ENCODE peak calls at places on chromosomes 13 and 19, in four cellular contexts. J, X, S and F are unnamed samples.

GRCh38 chr13:24842533-24843278 is 78.7 kb downstream of the RNF17 start:
- DNase-seq in J (no peak), X (no peak), S (no peak), F (no peak)

GRCh38 chr19:49342291-49342721 is 7.1 kb downstream of the CD37 start:
- DNase-seq in J (no peak), X (no peak), S (no peak), F (no peak)

GRCh38 chr13:93861818-93862217 is 617.7 kb downstream of the DCT start:
- DNase-seq in J (no peak), X (no peak), S (no peak), F (no peak)

GRCh38 chr13:23707674-23708073 is 137.5 kb downstream of the TNFRSF19 start:
- DNase-seq in J (no peak), X (no peak), S (no peak), F (no peak)

GRCh38 chr13:71249031-71249430 is 618.0 kb downstream of the DACH1 start:
- DNase-seq in J (no peak), X (no peak), S (no peak), F (no peak)

GRCh38 chr13:44692173-44692713 is 116.1 kb upstream of the TSC22D1 start:
- DNase-seq in J (no peak), X (no peak), S (no peak), F (no peak)

GRCh38 chr19:32018014-32018413 is 327.4 kb upstream of the ZNF507 start:
- DNase-seq in J (no peak), X (peak), S (no peak), F (no peak)

GRCh38 chr19:3923096-3923758 is 9.6 kb upstream of the NMRK2 start:
- DNase-seq in J (no peak), X (no peak), S (no peak), F (no peak)

GRCh38 chr19:19866599-19867248 is 1.0 kb downstream of the ZNF253 start:
- DNase-seq in J (peak), X (peak), S (peak), F (no peak)

GRCh38 chr13:51895906-51896888 is 34.4 kb downstream of the CCDC70 start:
- DNase-seq in J (peak), X (peak), S (no peak), F (peak)

GRCh38 chr19:41997121-41997850 is 3.3 kb upstream of the ATP1A3 start:
- DNase-seq in J (peak), X (peak), S (no peak), F (no peak)

GRCh38 chr13:59780058-59780457 is 383.7 kb downstream of the DIAPH3 start:
- DNase-seq in J (no peak), X (no peak), S (no peak), F (no peak)

GRCh38 chr19:47228937-47229673 is 1.9 kb downstream of the BBC3 start:
- DNase-seq in J (no peak), X (peak), S (no peak), F (no peak)

GRCh38 chr13:36030670-36031331 is 100.4 kb downstream of the DCLK1 start:
- DNase-seq in J (no peak), X (peak), S (no peak), F (no peak)

GRCh38 chr13:27857271-27857670 is 62.5 kb upstream of the PDX1 start:
- DNase-seq in J (no peak), X (no peak), S (peak), F (peak)

GRCh38 chr13:49023441-49023840 is 47.7 kb downstream of the FNDC3A start:
- DNase-seq in J (no peak), X (no peak), S (no peak), F (no peak)

GRCh38 chr19:41445575-41445974 is 2.6 kb downstream of the ERICH4 start:
- DNase-seq in J (no peak), X (no peak), S (no peak), F (no peak)

GRCh38 chr13:109835321-109835720 is 48.9 kb upstream of the IRS2 start:
- DNase-seq in J (no peak), X (no peak), S (peak), F (no peak)

GRCh38 chr13:51585234-51585672 is 991 bp downstream of the WDFY2 start:
- DNase-seq in J (no peak), X (no peak), S (no peak), F (no peak)

GRCh38 chr13:83121904-83122303 is 760.4 kb downstream of the SLITRK1 start:
- DNase-seq in J (no peak), X (no peak), S (no peak), F (peak)

GRCh38 chr13:55517312-55517711 is 1623.4 kb upstream of the PRR20A start:
- DNase-seq in J (no peak), X (no peak), S (no peak), F (no peak)

GRCh38 chr19:33724723-33725060 is 72.0 kb upstream of the KCTD15 start:
- DNase-seq in J (no peak), X (no peak), S (no peak), F (no peak)

GRCh38 chr19:13057744-13058143 is 44.9 kb downstream of the LYL1 start:
- DNase-seq in J (no peak), X (no peak), S (no peak), F (no peak)

GRCh38 chr19:42270346-42271044 is 1.4 kb downstream of the CIC start:
- DNase-seq in J (no peak), X (peak), S (no peak), F (no peak)

GRCh38 chr19:47813304-47813994 is 8.3 kb upstream of the CRX start:
- DNase-seq in J (peak), X (peak), S (peak), F (peak)

GRCh38 chr13:55000844-55001243 is 1972.2 kb downstream of the OLFM4 start:
- DNase-seq in J (no peak), X (no peak), S (no peak), F (no peak)

GRCh38 chr13:23899555-23899954 is 2.3 kb upstream of the C1QTNF9B start:
- DNase-seq in J (no peak), X (peak), S (peak), F (no peak)

GRCh38 chr19:38255759-38256052 is 468 bp downstream of the PPP1R14A start:
- DNase-seq in J (no peak), X (no peak), S (no peak), F (no peak)

GRCh38 chr13:24982333-24982999 is 113.5 kb upstream of the PABPC3 start:
- DNase-seq in J (no peak), X (no peak), S (no peak), F (peak)

GRCh38 chr13:75181906-75182305 is 300.1 kb downstream of the TBC1D4 start:
- DNase-seq in J (no peak), X (no peak), S (no peak), F (no peak)

GRCh38 chr13:79645569-79645968 is 164.6 kb downstream of the NDFIP2 start:
- DNase-seq in J (no peak), X (no peak), S (no peak), F (no peak)

GRCh38 chr13:87498681-87499080 is 172.5 kb upstream of the SLITRK5 start:
- DNase-seq in J (no peak), X (no peak), S (no peak), F (no peak)

GRCh38 chr19:50387176-50387867 is 3.2 kb downstream of the POLD1 start:
- DNase-seq in J (no peak), X (no peak), S (no peak), F (no peak)